ENCODE peak calls at places on chromosomes 6 and 20, in nine cellular contexts. B is heart right ventricle; J is MG63; Q is HCT116; P is NB4; D is psoas muscle; T is NT2/D1; F is brain microvascular endothelial cell; L is CD4-positive, alpha-beta memory T cell. X is an unnamed sample.

GRCh38 chr6:43910638-43911353 is 140.8 kb downstream of the VEGFA start:
- DNase-seq in L (no peak), P (peak; percentile 57), Q (peak; percentile 73), T (no peak), D (no peak), B (no peak), F (peak; percentile 24), J (no peak), X (peak; percentile 50)

GRCh38 chr20:49344975-49345374 is 67.1 kb upstream of the ZNFX1 start:
- DNase-seq in P (no peak), L (no peak), T (no peak), J (peak; percentile 97), Q (no peak), F (peak; percentile 93), D (peak; percentile 67), B (peak; percentile 53), X (peak; percentile 78)

GRCh38 chr6:227074-227782 is 65.1 kb upstream of the DUSP22 start:
- DNase-seq in L (no peak), D (no peak), T (no peak), P (peak; percentile 61), J (no peak), F (peak; percentile 8), B (no peak), Q (no peak), X (no peak)

GRCh38 chr20:58219342-58219700 is 9.1 kb downstream of the ANKRD60 start:
- DNase-seq in P (peak; percentile 89), L (no peak), D (no peak), F (peak; percentile 54), B (no peak), T (no peak), J (peak; percentile 87), Q (no peak), X (no peak)

GRCh38 chr6:108024427-108025073 is 50.0 kb downstream of the OSTM1 start:
- DNase-seq in L (no peak), Q (no peak), B (no peak), D (no peak), J (no peak), P (no peak), T (no peak), F (no peak), X (no peak)

GRCh38 chr20:37615507-37616425 is 78.1 kb upstream of the CTNNBL1 start:
- DNase-seq in L (peak; percentile 3), B (no peak), F (no peak), T (peak; percentile 48), P (peak; percentile 54), Q (peak; percentile 46), J (no peak), D (no peak), X (no peak)

GRCh38 chr20:61803903-61804804 is 261.5 kb downstream of the TAF4 start:
- DNase-seq in T (no peak), B (no peak), F (no peak), J (no peak), Q (no peak), L (no peak), D (no peak), P (no peak), X (no peak)

GRCh38 chr6:98695076-98695816 is 139.1 kb upstream of the POU3F2 start:
- DNase-seq in B (no peak), J (no peak), P (no peak), D (no peak), T (no peak), F (no peak), L (no peak), Q (no peak), X (no peak)

GRCh38 chr6:158031445-158032353 is 50.0 kb downstream of the SYNJ2 start:
- DNase-seq in L (peak; percentile 7), T (no peak), D (peak; percentile 70), B (peak; percentile 88), P (peak; percentile 95), J (peak; percentile 98), F (peak; percentile 91), Q (peak; percentile 54), X (no peak)

GRCh38 chr6:2688416-2689064 is 62.2 kb downstream of the MYLK4 start:
- DNase-seq in F (peak; percentile 92), B (no peak), L (no peak), Q (no peak), P (peak; percentile 67), J (peak; percentile 52), D (no peak), T (no peak), X (peak; percentile 36)

GRCh38 chr6:117548797-117549301 is 53.5 kb downstream of the GOPC start:
- DNase-seq in L (peak; percentile 52), B (no peak), D (no peak), P (no peak), J (peak; percentile 18), T (no peak), F (no peak), Q (no peak), X (no peak)

GRCh38 chr20:23094927-23095326 is 8.8 kb upstream of the CD93 start:
- DNase-seq in T (no peak), B (no peak), D (no peak), P (no peak), L (no peak), Q (no peak), F (no peak), J (no peak), X (no peak)

GRCh38 chr6:104640141-104640700 is 219.5 kb downstream of the HACE1 start:
- DNase-seq in D (no peak), F (no peak), J (no peak), P (peak; percentile 21), B (no peak), Q (no peak), T (no peak), L (no peak), X (no peak)

GRCh38 chr20:58416832-58417231 is 27.8 kb downstream of the VAPB start:
- DNase-seq in Q (no peak), L (peak; percentile 31), F (no peak), J (no peak), D (no peak), B (no peak), T (no peak), P (no peak), X (no peak)

GRCh38 chr6:70270287-70271005 is 32.4 kb downstream of the COL9A1 start:
- DNase-seq in B (no peak), Q (no peak), L (no peak), F (no peak), J (no peak), D (no peak), P (no peak), T (no peak), X (no peak)

GRCh38 chr6:5950448-5950847 is 56.3 kb downstream of the NRN1 start:
- DNase-seq in B (peak; percentile 19), J (peak; percentile 33), F (peak; percentile 35), L (no peak), T (peak; percentile 13), Q (no peak), P (peak; percentile 62), D (no peak), X (no peak)

GRCh38 chr20:10731190-10731955 is 57.6 kb upstream of the JAG1 start:
- DNase-seq in L (no peak), T (no peak), F (peak; percentile 77), P (no peak), Q (no peak), J (peak; percentile 84), D (no peak), B (no peak), X (no peak)

GRCh38 chr6:113439861-113440260 is 417.3 kb upstream of the MARCKS start:
- DNase-seq in T (no peak), J (no peak), Q (no peak), D (no peak), B (no peak), P (no peak), L (no peak), F (no peak), X (no peak)

GRCh38 chr6:135144678-135145508 is 36.2 kb upstream of the MYB start:
- DNase-seq in P (peak; percentile 75), T (no peak), L (peak; percentile 35), D (no peak), F (peak; percentile 53), B (no peak), J (no peak), Q (peak; percentile 12), X (no peak)

GRCh38 chr6:158506577-158506976 is 53.3 kb upstream of the TMEM181 start:
- DNase-seq in D (no peak), L (no peak), J (no peak), P (no peak), T (peak; percentile 42), B (no peak), Q (no peak), F (no peak), X (no peak)

DNA sequence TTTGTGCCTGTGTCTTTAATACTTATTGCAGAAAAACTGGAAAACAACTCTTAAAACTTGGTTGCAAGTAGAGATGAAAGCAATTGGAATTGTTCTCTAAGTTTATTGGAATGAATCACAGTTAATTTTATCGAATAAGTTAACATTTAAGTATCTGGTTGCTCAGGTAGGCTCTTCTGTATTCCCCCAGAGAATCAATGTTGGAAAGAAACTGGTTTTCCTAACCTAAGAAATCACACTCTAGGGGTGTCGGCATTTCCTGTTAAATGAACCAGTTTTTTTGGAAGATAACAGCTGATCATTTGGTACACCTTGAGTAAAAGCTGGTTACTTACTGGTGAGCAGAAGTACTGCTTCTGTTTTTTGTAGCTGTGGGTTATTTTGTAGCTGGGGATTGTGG is 5.2 kb downstream of the TFAP2C start:
- DNase-seq in J (no peak), Q (no peak), D (no peak), F (no peak), T (no peak), L (no peak), B (no peak), P (no peak), X (no peak)
- H3K4me3 ChIP-seq in J (no peak overlapping the region), Q (no peak overlapping the region), D (no peak overlapping the region), F (no peak overlapping the region), T (no peak overlapping the region), L (no peak overlapping the region), B (no peak overlapping the region), P (no peak overlapping the region), X (no peak overlapping the region)

DNA sequence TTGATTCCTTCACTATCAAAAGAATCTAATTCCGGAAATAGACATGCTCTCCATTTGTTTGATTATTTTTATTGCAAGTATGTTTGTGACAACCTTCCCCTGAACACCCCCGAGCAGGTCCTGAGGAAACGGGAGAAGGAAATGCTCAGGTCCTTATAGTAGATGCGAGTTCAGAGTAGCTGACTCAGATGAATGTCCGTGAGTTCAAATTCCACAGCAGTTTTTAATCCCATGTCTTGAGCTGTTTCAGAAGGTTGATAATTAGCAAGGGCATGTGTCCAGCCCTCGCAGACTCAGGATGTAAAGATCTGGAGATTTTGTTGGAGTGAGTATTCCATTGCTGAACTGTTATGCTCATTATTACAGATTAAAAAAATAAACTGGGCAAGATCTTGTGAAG is 169.3 kb downstream of the BCAS1 start:
- DNase-seq in F (peak; percentile 56), D (no peak), T (no peak), B (no peak), P (no peak), J (peak; percentile 54), L (no peak), Q (no peak), X (no peak)
- H3K4me3 ChIP-seq in F (no peak overlapping the region), D (no peak overlapping the region), T (no peak overlapping the region), B (no peak overlapping the region), P (no peak overlapping the region), J (no peak overlapping the region), L (no peak overlapping the region), Q (no peak overlapping the region), X (no peak overlapping the region)

GRCh38 chr20:50450961-50451752 is 59.0 kb upstream of the PTPN1 start:
- DNase-seq in B (no peak), D (peak; percentile 41), L (no peak), F (peak; percentile 63), T (peak; percentile 72), J (no peak), Q (no peak), P (peak; percentile 91), X (no peak)
- H3K4me3 ChIP-seq in B (no peak overlapping the region), D (peak overlapping the region; percentile 45), L (no peak overlapping the region), F (peak overlapping the region; percentile 35), T (no peak overlapping the region), J (no peak overlapping the region), Q (no peak overlapping the region), P (no peak overlapping the region), X (no peak overlapping the region)

GRCh38 chr20:35172434-35172806 is 548 bp downstream of the PROCR start:
- DNase-seq in L (no peak), P (no peak), F (no peak), B (no peak), Q (no peak), J (no peak), T (no peak), D (no peak), X (no peak)
- H3K4me3 ChIP-seq in L (no peak overlapping the region), P (no peak overlapping the region), F (peak overlapping the region; percentile 56), B (no peak overlapping the region), Q (peak overlapping the region; percentile 82), J (peak overlapping the region; percentile 49), T (peak overlapping the region; percentile 44), D (peak overlapping the region; percentile 55), X (peak overlapping the region; percentile 75)

X was measured in AG04450.